ENCODE peak calls at places on chromosomes 12 and 14, in six cellular contexts. Q, O, L, A, P and B are unnamed samples.

GRCh38 chr14:67359319-67359774 is 257 bp downstream of the ATP6V1D start:
- DNase-seq in Q (no peak), O (peak; percentile 12), L (no peak), A (no peak), P (peak; percentile 40), B (no peak)

GRCh38 chr14:61266436-61267220 is 14.5 kb downstream of the TMEM30B start:
- DNase-seq in Q (no peak), O (no peak), L (no peak), A (no peak), P (no peak), B (no peak)

GRCh38 chr12:124456652-124457152 is 110.7 kb downstream of the NCOR2 start:
- DNase-seq in Q (no peak), O (no peak), L (no peak), A (no peak), P (no peak), B (peak; percentile 73)

GRCh38 chr14:106044949-106045596 is 518.7 kb downstream of the TMEM121 start:
- DNase-seq in Q (peak; percentile 60), O (no peak), L (no peak), A (peak; percentile 36), P (peak; percentile 74), B (peak; percentile 19)

GRCh38 chr12:114895081-114895480 is 211.1 kb upstream of the TBX3 start:
- DNase-seq in Q (no peak), O (no peak), L (no peak), A (no peak), P (no peak), B (no peak)

GRCh38 chr12:52837341-52837741 is 3.2 kb upstream of the KRT79 start:
- DNase-seq in Q (no peak), O (no peak), L (no peak), A (no peak), P (no peak), B (no peak)

GRCh38 chr12:26712892-26713291 is 120.1 kb downstream of the ITPR2 start:
- DNase-seq in Q (no peak), O (no peak), L (no peak), A (no peak), P (no peak), B (no peak)

GRCh38 chr12:68977909-68978610 is 45.1 kb upstream of the CPM start:
- DNase-seq in Q (no peak), O (no peak), L (no peak), A (no peak), P (no peak), B (no peak)

GRCh38 chr14:22887990-22888378 is 5.0 kb downstream of the REM2 start:
- DNase-seq in Q (no peak), O (no peak), L (no peak), A (no peak), P (no peak), B (no peak)

GRCh38 chr14:52349731-52350130 is 35.6 kb downstream of the PTGER2 start:
- DNase-seq in Q (no peak), O (no peak), L (no peak), A (no peak), P (no peak), B (no peak)

GRCh38 chr12:123269395-123269892 is 2.2 kb downstream of the CDK2AP1 start:
- DNase-seq in Q (peak; percentile 64), O (peak; percentile 74), L (peak; percentile 69), A (no peak), P (peak; percentile 78), B (peak; percentile 68)

GRCh38 chr14:30581283-30581625 is 22.3 kb downstream of the G2E3 start:
- DNase-seq in Q (no peak), O (no peak), L (no peak), A (no peak), P (no peak), B (no peak)

GRCh38 chr14:30869525-30870150 is 4.7 kb upstream of the COCH start:
- DNase-seq in Q (no peak), O (no peak), L (no peak), A (no peak), P (no peak), B (no peak)

GRCh38 chr12:87687362-87687761 is 341.8 kb downstream of the C12orf50 start:
- DNase-seq in Q (no peak), O (no peak), L (peak; percentile 8), A (no peak), P (no peak), B (no peak)

GRCh38 chr12:63220921-63221320 is 69.9 kb upstream of the AVPR1A start:
- DNase-seq in Q (no peak), O (no peak), L (no peak), A (no peak), P (no peak), B (no peak)

GRCh38 chr12:14993537-14994266 is 20.9 kb downstream of the PDE6H start:
- DNase-seq in Q (no peak), O (no peak), L (no peak), A (no peak), P (no peak), B (no peak)

GRCh38 chr12:46555379-46555778 is 182.8 kb upstream of the SLC38A2 start:
- DNase-seq in Q (no peak), O (no peak), L (no peak), A (no peak), P (no peak), B (no peak)

GRCh38 chr12:97312570-97313135 is 150.0 kb upstream of the RMST start:
- DNase-seq in Q (no peak), O (no peak), L (no peak), A (no peak), P (no peak), B (no peak)

GRCh38 chr14:63438065-63438757 is 105.0 kb downstream of the PPP2R5E start:
- DNase-seq in Q (peak; percentile 66), O (peak; percentile 57), L (peak; percentile 56), A (peak; percentile 15), P (peak; percentile 49), B (no peak)

GRCh38 chr12:32671930-32672785 is 6.9 kb upstream of the DNM1L start:
- DNase-seq in Q (peak; percentile 47), O (peak; percentile 55), L (no peak), A (peak; percentile 46), P (peak; percentile 34), B (no peak)

GRCh38 chr14:25003537-25003936 is 46.4 kb downstream of the STXBP6 start:
- DNase-seq in Q (no peak), O (peak; percentile 13), L (no peak), A (no peak), P (no peak), B (no peak)

GRCh38 chr14:90274808-90275454 is 18.6 kb downstream of the PSMC1 start:
- DNase-seq in Q (no peak), O (no peak), L (no peak), A (no peak), P (no peak), B (no peak)

GRCh38 chr12:96034631-96035282 is 630 bp downstream of the LTA4H start:
- DNase-seq in Q (no peak), O (no peak), L (peak; percentile 46), A (no peak), P (peak; percentile 25), B (no peak)

GRCh38 chr14:95307402-95308041 is 12.2 kb downstream of the CLMN start:
- DNase-seq in Q (peak; percentile 52), O (no peak), L (no peak), A (no peak), P (no peak), B (no peak)
- TF ChIP-seq POLR2A in Q (no peak), O (no peak), L (no peak), A (no peak), P (no peak), B (no peak)

GRCh38 chr14:41915732-41916131 is 309.1 kb downstream of the LRFN5 start:
- DNase-seq in Q (no peak), O (no peak), L (no peak), A (no peak), P (no peak), B (no peak)
- TF ChIP-seq POLR2A in Q (no peak), O (no peak), L (no peak), A (no peak), P (no peak), B (no peak)

GRCh38 chr12:48854488-48854887 is 2.5 kb upstream of the DDX23 start:
- DNase-seq in Q (no peak), O (no peak), L (no peak), A (no peak), P (no peak), B (no peak)

GRCh38 chr12:48853228-48853688 is 1.3 kb upstream of the DDX23 start:
- DNase-seq in Q (peak; percentile 95), O (peak; percentile 82), L (peak; percentile 78), A (peak; percentile 83), P (peak; percentile 91), B (peak; percentile 56)

GRCh38 chr12:48851883-48852733 is at the start of gene DDX23:
- DNase-seq in Q (peak; percentile 94), O (peak; percentile 95), L (peak; percentile 90), A (peak; percentile 91), P (peak; percentile 97), B (peak; percentile 93)

GRCh38 chr12:48856379-48856778 is 4.4 kb upstream of the DDX23 start:
- DNase-seq in Q (no peak), O (no peak), L (no peak), A (no peak), P (no peak), B (no peak)

GRCh38 chr12:48852734-48853168 is 788 bp upstream of the DDX23 start:
- DNase-seq in Q (no peak), O (no peak), L (no peak), A (no peak), P (no peak), B (no peak)
- TF ChIP-seq POLR2A in Q (no peak), O (no peak), L (no peak), A (no peak), P (no peak), B (no peak)

DNA sequence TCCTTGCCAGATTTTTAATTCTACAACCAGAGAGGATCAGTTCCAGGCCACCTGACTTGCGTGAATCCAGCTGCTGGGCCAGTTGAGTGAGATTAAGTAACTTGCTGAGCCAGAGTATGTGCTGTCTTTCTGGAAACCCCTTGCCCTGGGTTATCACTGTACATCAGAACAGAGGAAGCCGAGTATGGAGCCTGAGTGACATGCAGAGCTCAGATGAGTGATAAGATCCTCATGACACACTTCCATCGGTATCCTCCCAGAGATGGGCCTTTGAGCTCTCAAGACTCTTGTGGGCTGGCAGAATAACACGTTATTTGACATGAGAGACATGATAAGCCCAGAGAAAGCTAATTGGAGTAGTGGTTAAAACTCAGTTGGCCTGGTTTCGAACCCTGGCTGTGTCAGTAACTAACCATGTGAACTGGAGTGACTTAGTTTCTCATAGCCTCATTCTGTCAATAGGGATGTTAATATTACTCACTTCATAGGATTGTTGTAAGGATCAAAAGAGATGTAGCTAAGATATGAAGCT is 388.1 kb downstream of the ZFP36L1 start:
- DNase-seq in Q (no peak), O (no peak), L (no peak), A (no peak), P (peak; percentile 72), B (no peak)
- TF ChIP-seq POLR2A in Q (no peak), O (no peak), L (no peak), A (no peak), P (no peak), B (no peak)